ENCODE peak calls at places on chromosomes 7 and 10, in four cellular contexts. Z is right atrium auricular region; D is epithelial cell of esophagus; N is CD4-positive, alpha-beta T cell. S is an unnamed sample.

GRCh38 chr10:10873289-10873688 is 144.4 kb upstream of the CELF2 start:
- DNase-seq in Z (no peak), D (no peak), N (no peak), S (no peak)

GRCh38 chr10:73806176-73806950 is 5.0 kb downstream of the NDST2 start:
- DNase-seq in Z (no peak), D (no peak), N (no peak), S (no peak)

GRCh38 chr7:25894002-25894901 is 257.7 kb upstream of the NFE2L3 start:
- DNase-seq in Z (no peak), D (peak), N (peak), S (no peak)

GRCh38 chr7:26449175-26450165 is 157.8 kb downstream of the SNX10 start:
- DNase-seq in Z (no peak), D (peak), N (no peak), S (no peak)

GRCh38 chr7:70377957-70378356 is 754.0 kb upstream of the GALNT17 start:
- DNase-seq in Z (no peak), D (no peak), N (no peak), S (no peak)

GRCh38 chr7:138625084-138625848 is 75.9 kb downstream of the SVOPL start:
- DNase-seq in Z (no peak), D (no peak), N (no peak), S (no peak)

GRCh38 chr10:115953203-115953602 is 319.8 kb downstream of the GFRA1 start:
- DNase-seq in Z (no peak), D (no peak), N (no peak), S (no peak)

GRCh38 chr10:97025613-97026242 is 160.0 kb downstream of the SLIT1 start:
- DNase-seq in Z (peak), D (peak), N (no peak), S (no peak)

GRCh38 chr10:1004294-1004693 is 16.1 kb downstream of the GTPBP4 start:
- DNase-seq in Z (no peak), D (no peak), N (no peak), S (no peak)

GRCh38 chr10:129203819-129204218 is 263.2 kb upstream of the MGMT start:
- DNase-seq in Z (no peak), D (no peak), N (no peak), S (no peak)

GRCh38 chr7:142760071-142760642 is 10.6 kb upstream of the PRSS2 start:
- DNase-seq in Z (no peak), D (no peak), N (no peak), S (no peak)

GRCh38 chr10:52644678-52645434 is 127.7 kb downstream of the MBL2 start:
- DNase-seq in Z (no peak), D (peak), N (no peak), S (no peak)

GRCh38 chr7:17233643-17234397 is 64.6 kb upstream of the AHR start:
- DNase-seq in Z (no peak), D (no peak), N (peak), S (no peak)

GRCh38 chr10:133278577-133279265 is 2.1 kb upstream of the ADAM8 start:
- DNase-seq in Z (no peak), D (peak), N (peak), S (no peak)

GRCh38 chr10:63166742-63167258 is 33.7 kb downstream of the NRBF2 start:
- DNase-seq in Z (no peak), D (peak), N (no peak), S (no peak)

GRCh38 chr7:95569720-95570119 is 26.6 kb downstream of the PDK4 start:
- DNase-seq in Z (no peak), D (no peak), N (no peak), S (no peak)

GRCh38 chr7:79683916-79684315 is 230.4 kb upstream of the MAGI2 start:
- DNase-seq in Z (no peak), D (no peak), N (no peak), S (no peak)

GRCh38 chr7:41977165-41977651 is 259.8 kb downstream of the GLI3 start:
- DNase-seq in Z (no peak), D (peak), N (no peak), S (no peak)

GRCh38 chr7:39910108-39910869 is 39.8 kb upstream of the CDK13 start:
- DNase-seq in Z (no peak), D (no peak), N (no peak), S (peak)

GRCh38 chr10:132001238-132001977 is 19.7 kb upstream of the BNIP3 start:
- DNase-seq in Z (no peak), D (peak), N (no peak), S (no peak)
- TF ChIP-seq CTCF in Z (no peak), D (peak), N (no peak), S (no peak)

DNA sequence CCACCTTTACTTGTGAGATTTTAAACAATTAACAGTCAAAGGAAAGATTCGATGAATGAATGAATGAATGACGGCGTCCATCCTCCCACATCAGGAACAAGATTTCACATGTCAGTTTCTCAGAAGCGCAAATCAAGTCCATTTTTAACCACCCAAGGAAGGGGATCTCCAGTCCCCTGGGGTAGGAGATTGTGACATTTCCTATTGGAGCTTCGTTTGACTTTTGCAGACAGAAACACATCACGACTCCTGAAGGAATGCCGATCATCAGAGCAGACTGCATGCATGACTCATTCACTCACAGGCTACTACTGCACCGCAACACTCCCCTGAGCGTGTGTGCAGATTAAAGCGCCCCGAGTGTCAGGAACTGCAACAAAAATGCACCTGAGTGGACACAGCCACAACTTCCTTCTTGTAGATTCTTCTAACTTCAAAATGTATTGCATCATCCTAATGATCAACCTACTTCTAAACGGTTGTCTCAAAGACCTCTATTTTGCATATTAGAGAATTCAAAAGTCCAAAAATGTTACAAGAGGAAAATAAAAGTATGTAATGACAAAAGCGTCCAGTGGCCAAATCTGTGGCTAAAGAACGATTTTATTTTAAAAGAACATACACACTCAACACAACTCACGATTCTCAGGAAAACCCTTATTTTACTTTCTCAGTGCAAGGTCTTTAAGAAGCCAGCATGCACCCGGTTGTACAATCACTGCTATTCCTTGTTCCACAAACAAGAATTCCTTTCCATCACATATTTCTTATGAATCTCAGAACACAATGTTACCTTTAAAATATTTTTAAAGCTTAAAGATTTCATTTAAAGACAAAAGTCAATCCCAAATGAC is 172.6 kb downstream of the FAM107B start:
- DNase-seq in Z (no peak), D (peak), N (peak), S (no peak)
- TF ChIP-seq CTCF in Z (no peak), D (no peak), N (no peak), S (no peak)

GRCh38 chr10:6074489-6075301 is 12.5 kb upstream of the IL2RA start:
- DNase-seq in Z (no peak), D (peak), N (no peak), S (no peak)

GRCh38 chr10:6082496-6083395 is 6.1 kb upstream of the RBM17 start:
- DNase-seq in Z (no peak), D (no peak), N (no peak), S (no peak)

GRCh38 chr10:6080417-6080973 is 8.3 kb upstream of the RBM17 start:
- DNase-seq in Z (no peak), D (no peak), N (no peak), S (no peak)

GRCh38 chr10:6072215-6072941 is 10.2 kb upstream of the IL2RA start:
- DNase-seq in Z (no peak), D (no peak), N (no peak), S (no peak)

GRCh38 chr10:6077071-6077675 is 11.7 kb upstream of the RBM17 start:
- DNase-seq in Z (no peak), D (no peak), N (no peak), S (no peak)
- TF ChIP-seq CTCF in Z (no peak), D (no peak), N (no peak), S (no peak)

GRCh38 chr10:12255048-12255447 is 59.1 kb downstream of the CDC123 start:
- DNase-seq in Z (no peak), D (no peak), N (no peak), S (no peak)

GRCh38 chr10:12250181-12250580 is 54.2 kb downstream of the CDC123 start:
- DNase-seq in Z (no peak), D (no peak), N (no peak), S (no peak)

GRCh38 chr10:12251581-12251980 is 55.6 kb downstream of the CDC123 start:
- DNase-seq in Z (no peak), D (no peak), N (no peak), S (no peak)

GRCh38 chr10:12252882-12253546 is 57.0 kb downstream of the CDC123 start:
- DNase-seq in Z (no peak), D (no peak), N (no peak), S (no peak)
- TF ChIP-seq CTCF in Z (no peak), D (no peak), N (no peak), S (peak)

DNA sequence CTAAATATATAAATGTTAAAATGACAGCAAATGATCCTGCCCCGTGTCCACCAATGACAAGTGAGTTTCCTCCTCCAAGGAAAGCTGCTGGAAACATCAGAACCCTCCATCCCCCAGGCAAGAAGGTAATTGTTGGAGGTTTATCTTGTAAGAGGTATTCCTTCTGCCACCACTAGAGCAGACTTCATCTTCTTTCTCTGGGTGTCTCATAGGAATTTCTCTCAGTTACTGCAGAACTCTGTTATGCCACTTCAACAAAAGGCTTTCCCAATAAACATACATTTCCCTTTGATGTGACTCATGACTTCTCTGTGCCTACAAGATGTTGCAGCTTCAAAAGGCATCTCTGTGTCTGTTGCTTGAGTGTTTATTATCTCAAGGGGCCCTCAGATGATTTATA is 279.1 kb downstream of the BMPER start:
- DNase-seq in Z (no peak), D (peak), N (no peak), S (no peak)
- TF ChIP-seq CTCF in Z (no peak), D (peak), N (no peak), S (no peak)